ENCODE peak calls at places on chromosomes 12 and 14, in five cellular contexts. One of them, this sample, is unnamed.

GRCh38 chr12:78120866-78121590 is 290.3 kb downstream of the NAV3 start:
- DNase-seq in cardiac muscle cell: peak; percentile 72
- DNase-seq in GM23338: no peak
- DNase-seq in right lobe of liver: no peak
- DNase-seq in neural progenitor cell: no peak
- DNase-seq in this sample: no peak

GRCh38 chr14:68523994-68524725 is 268.7 kb downstream of the ZFP36L1 start:
- DNase-seq in cardiac muscle cell: no peak
- DNase-seq in GM23338: no peak
- DNase-seq in right lobe of liver: no peak
- DNase-seq in neural progenitor cell: no peak
- DNase-seq in this sample: no peak

GRCh38 chr12:58917699-58918334 is 2.5 kb downstream of the LRIG3 start:
- DNase-seq in cardiac muscle cell: no peak
- DNase-seq in GM23338: no peak
- DNase-seq in right lobe of liver: no peak
- DNase-seq in neural progenitor cell: peak; percentile 47
- DNase-seq in this sample: no peak

GRCh38 chr14:98946995-98947394 is 325.0 kb downstream of the BCL11B start:
- DNase-seq in cardiac muscle cell: peak; percentile 56
- DNase-seq in GM23338: peak; percentile 11
- DNase-seq in right lobe of liver: no peak
- DNase-seq in neural progenitor cell: peak; percentile 32
- DNase-seq in this sample: no peak

GRCh38 chr14:74503256-74503972 is 9.8 kb downstream of the ISCA2 start:
- DNase-seq in cardiac muscle cell: no peak
- DNase-seq in GM23338: no peak
- DNase-seq in right lobe of liver: no peak
- DNase-seq in neural progenitor cell: no peak
- DNase-seq in this sample: peak; percentile 40

GRCh38 chr12:12441051-12441807 is 84.4 kb downstream of the BORCS5 start:
- DNase-seq in cardiac muscle cell: no peak
- DNase-seq in GM23338: no peak
- DNase-seq in right lobe of liver: no peak
- DNase-seq in neural progenitor cell: no peak
- DNase-seq in this sample: no peak

GRCh38 chr12:39628836-39629235 is 9.2 kb upstream of the ABCD2 start:
- DNase-seq in cardiac muscle cell: no peak
- DNase-seq in GM23338: no peak
- DNase-seq in right lobe of liver: no peak
- DNase-seq in neural progenitor cell: no peak
- DNase-seq in this sample: no peak

GRCh38 chr12:47711448-47711847 is 5.6 kb upstream of the RPAP3 start:
- DNase-seq in cardiac muscle cell: no peak
- DNase-seq in GM23338: no peak
- DNase-seq in right lobe of liver: no peak
- DNase-seq in neural progenitor cell: no peak
- DNase-seq in this sample: no peak

GRCh38 chr14:58987601-58988000 is 200.9 kb upstream of the DAAM1 start:
- DNase-seq in cardiac muscle cell: no peak
- DNase-seq in GM23338: no peak
- DNase-seq in right lobe of liver: no peak
- DNase-seq in neural progenitor cell: no peak
- DNase-seq in this sample: no peak

GRCh38 chr14:32561520-32561919 is 232.4 kb downstream of the AKAP6 start:
- DNase-seq in cardiac muscle cell: peak; percentile 58
- DNase-seq in GM23338: peak; percentile 16
- DNase-seq in right lobe of liver: no peak
- DNase-seq in neural progenitor cell: peak; percentile 17
- DNase-seq in this sample: no peak

GRCh38 chr12:49750027-49750977 is 8.9 kb downstream of the TMBIM6 start:
- DNase-seq in cardiac muscle cell: peak; percentile 76
- DNase-seq in GM23338: peak; percentile 49
- DNase-seq in right lobe of liver: no peak
- DNase-seq in neural progenitor cell: peak; percentile 14
- DNase-seq in this sample: peak; percentile 70

GRCh38 chr12:41743835-41744234 is 400.8 kb downstream of the GXYLT1 start:
- DNase-seq in cardiac muscle cell: no peak
- DNase-seq in GM23338: no peak
- DNase-seq in right lobe of liver: no peak
- DNase-seq in neural progenitor cell: no peak
- DNase-seq in this sample: no peak

GRCh38 chr12:89665556-89665955 is 43.1 kb downstream of the ATP2B1 start:
- DNase-seq in cardiac muscle cell: no peak
- DNase-seq in GM23338: no peak
- DNase-seq in right lobe of liver: no peak
- DNase-seq in neural progenitor cell: no peak
- DNase-seq in this sample: no peak

GRCh38 chr14:39181026-39181692 is 6.1 kb downstream of the PNN start:
- DNase-seq in cardiac muscle cell: no peak
- DNase-seq in GM23338: no peak
- DNase-seq in right lobe of liver: no peak
- DNase-seq in neural progenitor cell: no peak
- DNase-seq in this sample: no peak

GRCh38 chr12:24741216-24741615 is 207.7 kb downstream of the BCAT1 start:
- DNase-seq in cardiac muscle cell: no peak
- DNase-seq in GM23338: no peak
- DNase-seq in right lobe of liver: no peak
- DNase-seq in neural progenitor cell: no peak
- DNase-seq in this sample: no peak

GRCh38 chr14:81303258-81303935 is 82.6 kb upstream of the GTF2A1 start:
- DNase-seq in cardiac muscle cell: no peak
- DNase-seq in GM23338: no peak
- DNase-seq in right lobe of liver: peak; percentile 96
- DNase-seq in neural progenitor cell: no peak
- DNase-seq in this sample: peak; percentile 87

GRCh38 chr14:75825147-75825592 is 156.6 kb downstream of the TGFB3 start:
- DNase-seq in cardiac muscle cell: peak; percentile 80
- DNase-seq in GM23338: no peak
- DNase-seq in right lobe of liver: no peak
- DNase-seq in neural progenitor cell: no peak
- DNase-seq in this sample: no peak

GRCh38 chr14:32618991-32619390 is 289.9 kb downstream of the AKAP6 start:
- DNase-seq in cardiac muscle cell: no peak
- DNase-seq in GM23338: no peak
- DNase-seq in right lobe of liver: no peak
- DNase-seq in neural progenitor cell: no peak
- DNase-seq in this sample: no peak

GRCh38 chr12:50806176-50806575 is 36.5 kb upstream of the TMPRSS12 start:
- DNase-seq in cardiac muscle cell: no peak
- DNase-seq in GM23338: no peak
- DNase-seq in right lobe of liver: no peak
- DNase-seq in neural progenitor cell: no peak
- DNase-seq in this sample: no peak

GRCh38 chr14:90087433-90087832 is 25.6 kb downstream of the KCNK13 start:
- DNase-seq in cardiac muscle cell: peak; percentile 94
- DNase-seq in GM23338: no peak
- DNase-seq in right lobe of liver: no peak
- DNase-seq in neural progenitor cell: no peak
- DNase-seq in this sample: peak; percentile 96

GRCh38 chr14:31968107-31968810 is 108.8 kb upstream of the ARHGAP5 start:
- DNase-seq in cardiac muscle cell: peak; percentile 37
- DNase-seq in GM23338: no peak
- DNase-seq in right lobe of liver: no peak
- DNase-seq in neural progenitor cell: no peak
- DNase-seq in this sample: no peak

GRCh38 chr14:29548948-29549370 is 378.7 kb downstream of the PRKD1 start:
- DNase-seq in cardiac muscle cell: peak; percentile 84
- DNase-seq in GM23338: peak; percentile 76
- DNase-seq in right lobe of liver: no peak
- DNase-seq in neural progenitor cell: peak; percentile 69
- DNase-seq in this sample: no peak

GRCh38 chr14:22646570-22647254 is 2.6 kb upstream of the OR6J1 start:
- DNase-seq in cardiac muscle cell: peak; percentile 79
- DNase-seq in GM23338: no peak
- DNase-seq in right lobe of liver: no peak
- DNase-seq in neural progenitor cell: no peak
- DNase-seq in this sample: no peak

GRCh38 chr12:94879542-94879941 is 124.0 kb downstream of the NDUFA12 start:
- DNase-seq in cardiac muscle cell: peak; percentile 17
- DNase-seq in GM23338: peak; percentile 63
- DNase-seq in right lobe of liver: no peak
- DNase-seq in neural progenitor cell: peak; percentile 62
- DNase-seq in this sample: no peak

GRCh38 chr14:53209370-53209769 is 56.2 kb upstream of the DDHD1 start:
- DNase-seq in cardiac muscle cell: peak; percentile 60
- DNase-seq in GM23338: no peak
- DNase-seq in right lobe of liver: no peak
- DNase-seq in neural progenitor cell: no peak
- DNase-seq in this sample: no peak
- TF ChIP-seq CTCF in cardiac muscle cell: no peak
- TF ChIP-seq CTCF in GM23338: no peak
- TF ChIP-seq CTCF in right lobe of liver: no peak
- TF ChIP-seq CTCF in neural progenitor cell: no peak
- TF ChIP-seq CTCF in this sample: no peak

GRCh38 chr14:71212093-71212492 is 304.8 kb downstream of the PCNX1 start:
- DNase-seq in cardiac muscle cell: no peak
- DNase-seq in GM23338: no peak
- DNase-seq in right lobe of liver: no peak
- DNase-seq in neural progenitor cell: no peak
- DNase-seq in this sample: no peak

GRCh38 chr14:71209888-71210287 is 302.6 kb downstream of the PCNX1 start:
- DNase-seq in cardiac muscle cell: no peak
- DNase-seq in GM23338: no peak
- DNase-seq in right lobe of liver: no peak
- DNase-seq in neural progenitor cell: no peak
- DNase-seq in this sample: no peak

GRCh38 chr14:71206123-71206522 is 298.9 kb downstream of the PCNX1 start:
- DNase-seq in cardiac muscle cell: no peak
- DNase-seq in GM23338: no peak
- DNase-seq in right lobe of liver: no peak
- DNase-seq in neural progenitor cell: no peak
- DNase-seq in this sample: no peak

GRCh38 chr14:71206766-71207371 is 299.6 kb downstream of the PCNX1 start:
- DNase-seq in cardiac muscle cell: peak; percentile 91
- DNase-seq in GM23338: no peak
- DNase-seq in right lobe of liver: no peak
- DNase-seq in neural progenitor cell: no peak
- DNase-seq in this sample: no peak

GRCh38 chr14:71208702-71209357 is 301.6 kb downstream of the PCNX1 start:
- DNase-seq in cardiac muscle cell: no peak
- DNase-seq in GM23338: no peak
- DNase-seq in right lobe of liver: no peak
- DNase-seq in neural progenitor cell: no peak
- DNase-seq in this sample: no peak
- TF ChIP-seq CTCF in cardiac muscle cell: no peak
- TF ChIP-seq CTCF in GM23338: peak; percentile 64
- TF ChIP-seq CTCF in right lobe of liver: no peak
- TF ChIP-seq CTCF in neural progenitor cell: peak; percentile 32
- TF ChIP-seq CTCF in this sample: no peak

GRCh38 chr14:103334644-103335603 is 887 bp downstream of the EIF5 start:
- DNase-seq in cardiac muscle cell: peak; percentile 68
- DNase-seq in GM23338: no peak
- DNase-seq in right lobe of liver: peak; percentile 89
- DNase-seq in neural progenitor cell: peak; percentile 78
- DNase-seq in this sample: peak; percentile 88

GRCh38 chr14:103332143-103332919 is 1.7 kb upstream of the EIF5 start:
- DNase-seq in cardiac muscle cell: no peak
- DNase-seq in GM23338: no peak
- DNase-seq in right lobe of liver: no peak
- DNase-seq in neural progenitor cell: peak; percentile 20
- DNase-seq in this sample: no peak

GRCh38 chr14:103336191-103336590 is 2.2 kb downstream of the EIF5 start:
- DNase-seq in cardiac muscle cell: no peak
- DNase-seq in GM23338: no peak
- DNase-seq in right lobe of liver: peak; percentile 36
- DNase-seq in neural progenitor cell: no peak
- DNase-seq in this sample: no peak

GRCh38 chr14:103330536-103330935 is 3.5 kb upstream of the EIF5 start:
- DNase-seq in cardiac muscle cell: no peak
- DNase-seq in GM23338: no peak
- DNase-seq in right lobe of liver: no peak
- DNase-seq in neural progenitor cell: no peak
- DNase-seq in this sample: no peak

GRCh38 chr14:103333754-103334643 is at the start of gene EIF5:
- DNase-seq in cardiac muscle cell: peak; percentile 99
- DNase-seq in GM23338: peak; percentile 100
- DNase-seq in right lobe of liver: peak; percentile 99
- DNase-seq in neural progenitor cell: peak; percentile 100
- DNase-seq in this sample: peak; percentile 99
- TF ChIP-seq CTCF in cardiac muscle cell: peak; percentile 6
- TF ChIP-seq CTCF in GM23338: no peak
- TF ChIP-seq CTCF in right lobe of liver: no peak
- TF ChIP-seq CTCF in neural progenitor cell: peak; percentile 26
- TF ChIP-seq CTCF in this sample: peak; percentile 47

DNA sequence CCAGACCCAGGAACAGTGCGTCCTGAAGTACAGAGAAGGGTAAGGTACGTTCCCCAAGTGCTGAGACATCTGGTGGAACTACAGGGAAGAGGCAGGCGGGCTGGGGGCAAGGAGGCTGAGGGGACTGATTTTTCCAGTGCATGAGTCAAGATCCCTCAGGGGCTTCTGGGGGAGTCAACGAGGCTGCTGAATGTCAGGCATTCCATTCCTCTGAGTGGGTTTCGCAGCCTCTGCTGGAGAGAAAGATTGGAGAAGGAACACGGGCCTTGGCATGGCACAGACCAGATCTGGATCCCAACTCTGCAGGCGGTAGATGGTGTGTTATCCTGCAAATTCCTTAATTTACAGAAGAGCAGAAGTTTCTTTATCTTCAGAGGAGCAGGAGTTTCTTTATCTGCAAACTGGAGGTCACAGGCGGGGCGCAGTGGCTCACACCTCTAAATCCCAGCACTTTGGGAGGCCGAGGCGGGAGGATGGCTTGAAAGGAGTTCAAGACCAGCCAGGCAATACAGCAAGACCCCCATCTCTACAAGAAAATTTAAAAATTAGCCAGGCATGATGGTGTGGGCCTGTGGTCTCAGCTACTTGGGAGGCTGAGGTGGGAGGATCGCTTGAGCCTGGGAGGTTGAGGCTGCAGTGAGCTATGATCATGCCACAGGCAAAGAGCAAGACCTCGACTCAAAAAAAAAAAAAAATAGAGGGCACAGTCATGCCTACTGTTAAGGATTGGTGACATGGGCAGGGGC is 132.6 kb upstream of the MAP1LC3B2 start:
- DNase-seq in cardiac muscle cell: peak; percentile 99
- DNase-seq in GM23338: peak; percentile 89
- DNase-seq in right lobe of liver: no peak
- DNase-seq in neural progenitor cell: peak; percentile 50
- DNase-seq in this sample: no peak
- TF ChIP-seq CTCF in cardiac muscle cell: peak; percentile 72
- TF ChIP-seq CTCF in GM23338: peak; percentile 33
- TF ChIP-seq CTCF in right lobe of liver: no peak
- TF ChIP-seq CTCF in neural progenitor cell: no peak
- TF ChIP-seq CTCF in this sample: no peak

GRCh38 chr14:45364565-45364964 is 111.6 kb upstream of the MIS18BP1 start:
- DNase-seq in cardiac muscle cell: no peak
- DNase-seq in GM23338: peak; percentile 26
- DNase-seq in right lobe of liver: no peak
- DNase-seq in neural progenitor cell: no peak
- DNase-seq in this sample: no peak
- TF ChIP-seq CTCF in cardiac muscle cell: no peak
- TF ChIP-seq CTCF in GM23338: peak; percentile 29
- TF ChIP-seq CTCF in right lobe of liver: no peak
- TF ChIP-seq CTCF in neural progenitor cell: peak; percentile 14
- TF ChIP-seq CTCF in this sample: no peak

GRCh38 chr12:53625946-53626701 is at the start of gene ATF7:
- DNase-seq in cardiac muscle cell: peak; percentile 98
- DNase-seq in GM23338: peak; percentile 99
- DNase-seq in right lobe of liver: peak; percentile 99
- DNase-seq in neural progenitor cell: peak; percentile 98
- DNase-seq in this sample: peak; percentile 97
- TF ChIP-seq CTCF in cardiac muscle cell: no peak
- TF ChIP-seq CTCF in GM23338: no peak
- TF ChIP-seq CTCF in right lobe of liver: no peak
- TF ChIP-seq CTCF in neural progenitor cell: no peak
- TF ChIP-seq CTCF in this sample: no peak

GRCh38 chr14:79011091-79011919 is 841.1 kb downstream of the NRXN3 start:
- DNase-seq in cardiac muscle cell: peak; percentile 56
- DNase-seq in GM23338: peak; percentile 65
- DNase-seq in right lobe of liver: no peak
- DNase-seq in neural progenitor cell: peak; percentile 77
- DNase-seq in this sample: no peak
- TF ChIP-seq CTCF in cardiac muscle cell: peak; percentile 32
- TF ChIP-seq CTCF in GM23338: peak; percentile 44
- TF ChIP-seq CTCF in right lobe of liver: peak; percentile 51
- TF ChIP-seq CTCF in neural progenitor cell: peak; percentile 69
- TF ChIP-seq CTCF in this sample: peak; percentile 71